ENCODE peak calls at places on chromosome 17, in ten cellular contexts. P, I, Z, M, C, K, R, O, X and V are unnamed samples.

GRCh38 chr17:33989357-33990148 is 265.5 kb upstream of the CCL2 start:
- DNase-seq in P (no peak), I (no peak), Z (no peak), M (no peak), C (no peak), K (no peak), R (peak; percentile 49), O (no peak), X (no peak), V (peak; percentile 18)

GRCh38 chr17:58224315-58224714 is 5.3 kb upstream of the MKS1 start:
- DNase-seq in P (no peak), I (no peak), Z (no peak), M (no peak), C (peak; percentile 28), K (no peak), R (no peak), O (peak; percentile 86), X (peak; percentile 76), V (no peak)

GRCh38 chr17:1264196-1264595 is 6.0 kb upstream of the BHLHA9 start:
- DNase-seq in P (no peak), I (no peak), Z (no peak), M (no peak), C (no peak), K (no peak), R (no peak), O (no peak), X (no peak), V (no peak)

GRCh38 chr17:913207-913606 is 66.4 kb downstream of the NXN start:
- DNase-seq in P (no peak), I (no peak), Z (no peak), M (no peak), C (no peak), K (no peak), R (no peak), O (no peak), X (no peak), V (no peak)

GRCh38 chr17:27954521-27955495 is 61.6 kb upstream of the LYRM9 start:
- DNase-seq in P (no peak), I (no peak), Z (no peak), M (no peak), C (no peak), K (no peak), R (no peak), O (no peak), X (no peak), V (no peak)

GRCh38 chr17:30344283-30345088 is 10.6 kb upstream of the TMIGD1 start:
- DNase-seq in P (no peak), I (no peak), Z (no peak), M (no peak), C (peak; percentile 50), K (no peak), R (peak; percentile 71), O (no peak), X (peak; percentile 29), V (peak; percentile 59)

GRCh38 chr17:61750656-61751055 is 112.7 kb downstream of the BRIP1 start:
- DNase-seq in P (no peak), I (no peak), Z (no peak), M (no peak), C (no peak), K (no peak), R (no peak), O (no peak), X (no peak), V (no peak)

GRCh38 chr17:44121206-44121605 is 2.2 kb downstream of the HDAC5 start:
- DNase-seq in P (no peak), I (no peak), Z (no peak), M (no peak), C (no peak), K (no peak), R (no peak), O (no peak), X (no peak), V (no peak)

GRCh38 chr17:45098869-45099616 is 33.3 kb downstream of the PLCD3 start:
- DNase-seq in P (peak; percentile 23), I (peak; percentile 78), Z (peak; percentile 95), M (peak; percentile 63), C (peak; percentile 83), K (peak; percentile 64), R (peak; percentile 91), O (peak; percentile 97), X (peak; percentile 47), V (peak; percentile 95)